ENCODE peak calls at places on chromosomes 11 and 22, in seven cellular contexts. One of them, this sample, is unnamed.

GRCh38 chr11:73480677-73481076 is 104.5 kb downstream of the RELT start:
- DNase-seq in uterus: no peak
- DNase-seq in A549: no peak
- DNase-seq in stomach: no peak
- DNase-seq in IMR-90: peak; percentile 48
- DNase-seq in right lobe of liver: no peak
- DNase-seq in body of pancreas: no peak
- DNase-seq in this sample: no peak

GRCh38 chr11:3203221-3204043 is 15.2 kb downstream of the MRGPRG start:
- DNase-seq in uterus: no peak
- DNase-seq in A549: peak; percentile 21
- DNase-seq in stomach: no peak
- DNase-seq in IMR-90: no peak
- DNase-seq in right lobe of liver: no peak
- DNase-seq in body of pancreas: peak; percentile 18
- DNase-seq in this sample: no peak

GRCh38 chr22:46054091-46054877 is 77.3 kb upstream of the WNT7B start:
- DNase-seq in uterus: peak; percentile 88
- DNase-seq in A549: no peak
- DNase-seq in stomach: peak; percentile 52
- DNase-seq in IMR-90: peak; percentile 45
- DNase-seq in right lobe of liver: peak; percentile 72
- DNase-seq in body of pancreas: peak; percentile 77
- DNase-seq in this sample: no peak

GRCh38 chr11:86456075-86456939 is 81.6 kb downstream of the CCDC81 start:
- DNase-seq in uterus: peak; percentile 92
- DNase-seq in A549: peak; percentile 84
- DNase-seq in stomach: peak; percentile 87
- DNase-seq in IMR-90: peak; percentile 80
- DNase-seq in right lobe of liver: peak; percentile 82
- DNase-seq in body of pancreas: peak; percentile 85
- DNase-seq in this sample: peak; percentile 87

GRCh38 chr22:25141994-25142620 is 57.6 kb upstream of the CRYBB3 start:
- DNase-seq in uterus: no peak
- DNase-seq in A549: no peak
- DNase-seq in stomach: no peak
- DNase-seq in IMR-90: no peak
- DNase-seq in right lobe of liver: no peak
- DNase-seq in body of pancreas: no peak
- DNase-seq in this sample: no peak

GRCh38 chr11:74577624-74578396 is 14.6 kb upstream of the POLD3 start:
- DNase-seq in uterus: no peak
- DNase-seq in A549: no peak
- DNase-seq in stomach: no peak
- DNase-seq in IMR-90: peak; percentile 18
- DNase-seq in right lobe of liver: no peak
- DNase-seq in body of pancreas: peak; percentile 64
- DNase-seq in this sample: no peak

GRCh38 chr22:22865311-22866072 is 22.1 kb upstream of the IGLL5 start:
- DNase-seq in uterus: no peak
- DNase-seq in A549: no peak
- DNase-seq in stomach: no peak
- DNase-seq in IMR-90: no peak
- DNase-seq in right lobe of liver: no peak
- DNase-seq in body of pancreas: no peak
- DNase-seq in this sample: no peak

GRCh38 chr11:74604311-74604710 is 11.9 kb downstream of the POLD3 start:
- DNase-seq in uterus: no peak
- DNase-seq in A549: no peak
- DNase-seq in stomach: no peak
- DNase-seq in IMR-90: no peak
- DNase-seq in right lobe of liver: no peak
- DNase-seq in body of pancreas: no peak
- DNase-seq in this sample: no peak

GRCh38 chr11:28481673-28482480 is 373.7 kb downstream of the METTL15 start:
- DNase-seq in uterus: no peak
- DNase-seq in A549: no peak
- DNase-seq in stomach: no peak
- DNase-seq in IMR-90: no peak
- DNase-seq in right lobe of liver: no peak
- DNase-seq in body of pancreas: no peak
- DNase-seq in this sample: no peak

GRCh38 chr11:34916810-34917780 is 677 bp downstream of the PDHX start:
- DNase-seq in uterus: no peak
- DNase-seq in A549: no peak
- DNase-seq in stomach: no peak
- DNase-seq in IMR-90: peak; percentile 30
- DNase-seq in right lobe of liver: no peak
- DNase-seq in body of pancreas: no peak
- DNase-seq in this sample: no peak

GRCh38 chr11:110000858-110001257 is 92.3 kb upstream of the ZC3H12C start:
- DNase-seq in uterus: no peak
- DNase-seq in A549: no peak
- DNase-seq in stomach: no peak
- DNase-seq in IMR-90: no peak
- DNase-seq in right lobe of liver: no peak
- DNase-seq in body of pancreas: no peak
- DNase-seq in this sample: no peak

GRCh38 chr11:59510917-59511589 is at the start of gene OR4D9:
- DNase-seq in uterus: no peak
- DNase-seq in A549: no peak
- DNase-seq in stomach: no peak
- DNase-seq in IMR-90: no peak
- DNase-seq in right lobe of liver: no peak
- DNase-seq in body of pancreas: no peak
- DNase-seq in this sample: no peak

GRCh38 chr11:209275-210121 is 2.0 kb downstream of the RIC8A start:
- DNase-seq in uterus: peak; percentile 20
- DNase-seq in A549: peak; percentile 22
- DNase-seq in stomach: peak; percentile 24
- DNase-seq in IMR-90: no peak
- DNase-seq in right lobe of liver: peak; percentile 44
- DNase-seq in body of pancreas: no peak
- DNase-seq in this sample: no peak

GRCh38 chr22:29043906-29044575 is 17.6 kb downstream of the C22orf31 start:
- DNase-seq in uterus: no peak
- DNase-seq in A549: no peak
- DNase-seq in stomach: no peak
- DNase-seq in IMR-90: peak; percentile 66
- DNase-seq in right lobe of liver: no peak
- DNase-seq in body of pancreas: no peak
- DNase-seq in this sample: no peak

GRCh38 chr11:77407613-77408012 is 66.3 kb downstream of the PAK1 start:
- DNase-seq in uterus: peak; percentile 40
- DNase-seq in A549: peak; percentile 44
- DNase-seq in stomach: peak; percentile 85
- DNase-seq in IMR-90: peak; percentile 92
- DNase-seq in right lobe of liver: peak; percentile 67
- DNase-seq in body of pancreas: peak; percentile 82
- DNase-seq in this sample: peak; percentile 80

GRCh38 chr11:2532704-2533641 is 88.2 kb downstream of the KCNQ1 start:
- DNase-seq in uterus: peak; percentile 93
- DNase-seq in A549: peak; percentile 95
- DNase-seq in stomach: peak; percentile 95
- DNase-seq in IMR-90: peak; percentile 85
- DNase-seq in right lobe of liver: peak; percentile 90
- DNase-seq in body of pancreas: peak; percentile 92
- DNase-seq in this sample: peak; percentile 91

GRCh38 chr22:38296372-38296771 is 20.9 kb downstream of the CSNK1E start:
- DNase-seq in uterus: no peak
- DNase-seq in A549: no peak
- DNase-seq in stomach: no peak
- DNase-seq in IMR-90: no peak
- DNase-seq in right lobe of liver: no peak
- DNase-seq in body of pancreas: no peak
- DNase-seq in this sample: no peak

GRCh38 chr22:50150161-50151129 is 20.1 kb upstream of the PANX2 start:
- DNase-seq in uterus: no peak
- DNase-seq in A549: no peak
- DNase-seq in stomach: no peak
- DNase-seq in IMR-90: peak; percentile 35
- DNase-seq in right lobe of liver: no peak
- DNase-seq in body of pancreas: no peak
- DNase-seq in this sample: no peak

GRCh38 chr11:403021-403760 is 9.2 kb downstream of the PKP3 start:
- DNase-seq in uterus: no peak
- DNase-seq in A549: no peak
- DNase-seq in stomach: no peak
- DNase-seq in IMR-90: no peak
- DNase-seq in right lobe of liver: peak; percentile 42
- DNase-seq in body of pancreas: no peak
- DNase-seq in this sample: no peak

GRCh38 chr22:49723478-49724029 is 104.1 kb downstream of the BRD1 start:
- DNase-seq in uterus: no peak
- DNase-seq in A549: no peak
- DNase-seq in stomach: no peak
- DNase-seq in IMR-90: no peak
- DNase-seq in right lobe of liver: no peak
- DNase-seq in body of pancreas: no peak
- DNase-seq in this sample: no peak

GRCh38 chr11:76408171-76408965 is 27.2 kb downstream of the GVQW3 start:
- DNase-seq in uterus: no peak
- DNase-seq in A549: no peak
- DNase-seq in stomach: no peak
- DNase-seq in IMR-90: no peak
- DNase-seq in right lobe of liver: no peak
- DNase-seq in body of pancreas: no peak
- DNase-seq in this sample: no peak

GRCh38 chr11:47062736-47063135 is 113.9 kb downstream of the ARFGAP2 start:
- DNase-seq in uterus: no peak
- DNase-seq in A549: no peak
- DNase-seq in stomach: no peak
- DNase-seq in IMR-90: no peak
- DNase-seq in right lobe of liver: no peak
- DNase-seq in body of pancreas: no peak
- DNase-seq in this sample: no peak

GRCh38 chr11:47057374-47057773 is 119.3 kb downstream of the ARFGAP2 start:
- DNase-seq in uterus: no peak
- DNase-seq in A549: no peak
- DNase-seq in stomach: no peak
- DNase-seq in IMR-90: no peak
- DNase-seq in right lobe of liver: no peak
- DNase-seq in body of pancreas: no peak
- DNase-seq in this sample: no peak

GRCh38 chr11:47056261-47056915 is 119.8 kb downstream of the CSTPP1 start:
- DNase-seq in uterus: no peak
- DNase-seq in A549: no peak
- DNase-seq in stomach: no peak
- DNase-seq in IMR-90: peak; percentile 94
- DNase-seq in right lobe of liver: no peak
- DNase-seq in body of pancreas: no peak
- DNase-seq in this sample: no peak

GRCh38 chr11:47061429-47062178 is 115.1 kb downstream of the ARFGAP2 start:
- DNase-seq in uterus: no peak
- DNase-seq in A549: no peak
- DNase-seq in stomach: no peak
- DNase-seq in IMR-90: no peak
- DNase-seq in right lobe of liver: no peak
- DNase-seq in body of pancreas: no peak
- DNase-seq in this sample: no peak

GRCh38 chr11:47060807-47061206 is 115.9 kb downstream of the ARFGAP2 start:
- DNase-seq in uterus: no peak
- DNase-seq in A549: peak; percentile 31
- DNase-seq in stomach: no peak
- DNase-seq in IMR-90: peak; percentile 48
- DNase-seq in right lobe of liver: no peak
- DNase-seq in body of pancreas: no peak
- DNase-seq in this sample: no peak
- TF ChIP-seq POLR2A in uterus: no peak
- TF ChIP-seq POLR2A in A549: no peak
- TF ChIP-seq POLR2A in stomach: no peak
- TF ChIP-seq POLR2A in IMR-90: no peak
- TF ChIP-seq POLR2A in right lobe of liver: no peak
- TF ChIP-seq POLR2A in body of pancreas: no peak
- TF ChIP-seq POLR2A in this sample: no peak

GRCh38 chr11:57781529-57781943 is 19.9 kb downstream of the CTNND1 start:
- DNase-seq in uterus: no peak
- DNase-seq in A549: no peak
- DNase-seq in stomach: peak; percentile 88
- DNase-seq in IMR-90: peak; percentile 33
- DNase-seq in right lobe of liver: no peak
- DNase-seq in body of pancreas: peak; percentile 95
- DNase-seq in this sample: peak; percentile 85
- TF ChIP-seq POLR2A in uterus: no peak
- TF ChIP-seq POLR2A in A549: no peak
- TF ChIP-seq POLR2A in stomach: no peak
- TF ChIP-seq POLR2A in IMR-90: no peak
- TF ChIP-seq POLR2A in right lobe of liver: no peak
- TF ChIP-seq POLR2A in body of pancreas: peak; percentile 16
- TF ChIP-seq POLR2A in this sample: peak; percentile 33

GRCh38 chr11:5123802-5124521 is 14.2 kb downstream of the OR52A5 start:
- DNase-seq in uterus: peak; percentile 19
- DNase-seq in A549: peak; percentile 68
- DNase-seq in stomach: peak; percentile 58
- DNase-seq in IMR-90: peak; percentile 76
- DNase-seq in right lobe of liver: peak; percentile 57
- DNase-seq in body of pancreas: peak; percentile 70
- DNase-seq in this sample: peak; percentile 37

GRCh38 chr11:5125221-5125620 is 12.9 kb downstream of the OR52A5 start:
- DNase-seq in uterus: no peak
- DNase-seq in A549: no peak
- DNase-seq in stomach: no peak
- DNase-seq in IMR-90: no peak
- DNase-seq in right lobe of liver: no peak
- DNase-seq in body of pancreas: no peak
- DNase-seq in this sample: no peak

GRCh38 chr11:5131584-5132335 is 6.4 kb downstream of the OR52A5 start:
- DNase-seq in uterus: no peak
- DNase-seq in A549: no peak
- DNase-seq in stomach: no peak
- DNase-seq in IMR-90: no peak
- DNase-seq in right lobe of liver: no peak
- DNase-seq in body of pancreas: no peak
- DNase-seq in this sample: no peak

DNA sequence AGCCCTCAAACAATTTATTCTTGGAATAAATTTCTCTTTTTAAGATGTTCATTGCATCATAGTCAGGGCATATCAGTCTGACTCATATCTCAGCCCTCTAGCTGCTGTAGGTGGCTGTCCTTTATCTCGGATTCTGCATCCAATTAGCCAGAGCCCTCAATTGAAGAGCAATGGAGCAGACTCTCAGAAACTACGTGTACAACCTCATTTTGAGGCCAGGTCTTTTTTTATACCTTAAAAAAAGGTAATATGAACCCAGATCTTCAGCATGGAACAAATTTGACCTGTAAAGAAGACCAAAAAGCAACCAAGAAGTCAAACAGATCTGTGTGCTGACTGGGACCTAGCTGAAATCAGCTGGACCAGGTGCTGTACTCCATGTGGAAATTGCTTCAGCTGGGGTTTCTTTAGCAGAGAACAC is 8.7 kb downstream of the OR52A5 start:
- DNase-seq in uterus: no peak
- DNase-seq in A549: no peak
- DNase-seq in stomach: no peak
- DNase-seq in IMR-90: peak; percentile 36
- DNase-seq in right lobe of liver: no peak
- DNase-seq in body of pancreas: no peak
- DNase-seq in this sample: no peak
- TF ChIP-seq POLR2A in uterus: no peak
- TF ChIP-seq POLR2A in A549: no peak
- TF ChIP-seq POLR2A in stomach: no peak
- TF ChIP-seq POLR2A in IMR-90: no peak
- TF ChIP-seq POLR2A in right lobe of liver: no peak
- TF ChIP-seq POLR2A in body of pancreas: no peak
- TF ChIP-seq POLR2A in this sample: no peak

GRCh38 chr22:41800348-41801146 is at the start of gene CCDC134:
- DNase-seq in uterus: peak; percentile 85
- DNase-seq in A549: peak; percentile 61
- DNase-seq in stomach: peak; percentile 94
- DNase-seq in IMR-90: peak; percentile 64
- DNase-seq in right lobe of liver: peak; percentile 94
- DNase-seq in body of pancreas: peak; percentile 92
- DNase-seq in this sample: peak; percentile 86
- TF ChIP-seq POLR2A in uterus: peak; percentile 78
- TF ChIP-seq POLR2A in A549: peak; percentile 84
- TF ChIP-seq POLR2A in stomach: no peak
- TF ChIP-seq POLR2A in IMR-90: peak; percentile 67
- TF ChIP-seq POLR2A in right lobe of liver: peak; percentile 95
- TF ChIP-seq POLR2A in body of pancreas: peak; percentile 94
- TF ChIP-seq POLR2A in this sample: peak; percentile 88

This sample was measured in prostate gland.